ENCODE peak calls at places on chromosomes 7 and 10, in seven cellular contexts. L is transverse colon, J is suprapubic skin, K is ovary, P is HepG2, H is A549, C is sigmoid colon. N is an unnamed sample.

GRCh38 chr7:81632418-81632817 is 137.4 kb downstream of the HGF start:
- DNase-seq in J (no peak), L (no peak), H (no peak), C (no peak), P (no peak), K (no peak), N (no peak)

GRCh38 chr10:106038246-106038645 is 1126.3 kb downstream of the SORCS1 start:
- DNase-seq in P (no peak), C (no peak), H (no peak), J (no peak), K (no peak), L (no peak), N (no peak)

GRCh38 chr7:15621468-15621867 is 59.7 kb upstream of the AGMO start:
- DNase-seq in P (no peak), J (no peak), K (no peak), H (no peak), C (no peak), L (no peak), N (no peak)

GRCh38 chr7:101124376-101125056 is 2.4 kb upstream of the SERPINE1 start:
- DNase-seq in H (peak; percentile 86), P (peak; percentile 84), J (no peak), C (no peak), L (no peak), K (no peak), N (no peak)

GRCh38 chr10:78957471-78958039 is 111.2 kb upstream of the ZMIZ1 start:
- DNase-seq in P (no peak), L (no peak), J (no peak), K (no peak), H (no peak), C (no peak), N (no peak)

GRCh38 chr10:84540617-84541288 is 212.4 kb downstream of the CCSER2 start:
- DNase-seq in P (peak; percentile 47), L (peak; percentile 44), K (peak; percentile 59), J (peak; percentile 83), C (peak; percentile 81), H (peak; percentile 53), N (peak; percentile 64)

GRCh38 chr10:98235876-98236275 is 32.1 kb downstream of the LOXL4 start:
- DNase-seq in K (no peak), P (no peak), H (no peak), C (no peak), L (no peak), J (no peak), N (no peak)

GRCh38 chr7:45026984-45027773 is 27.2 kb downstream of the CCM2 start:
- DNase-seq in C (no peak), P (peak; percentile 40), L (no peak), J (no peak), H (no peak), K (no peak), N (no peak)

GRCh38 chr7:5212633-5213285 is 22.7 kb downstream of the WIPI2 start:
- DNase-seq in P (no peak), H (no peak), L (no peak), C (peak; percentile 48), J (peak; percentile 75), K (peak; percentile 9), N (no peak)

GRCh38 chr7:104271948-104272347 is 56.5 kb upstream of the LHFPL3 start:
- DNase-seq in P (peak; percentile 37), H (no peak), K (no peak), J (no peak), C (no peak), L (no peak), N (no peak)

GRCh38 chr10:102503264-102504178 is at the start of gene SUFU:
- DNase-seq in P (peak; percentile 98), J (peak; percentile 99), L (peak; percentile 99), H (peak; percentile 99), C (peak; percentile 99), K (peak; percentile 98), N (peak; percentile 99)
- TF ChIP-seq POLR2A in P (peak; percentile 94), J (peak; percentile 34), L (peak; percentile 55), H (peak; percentile 96), C (peak; percentile 12), K (no peak), N (no peak)

DNA sequence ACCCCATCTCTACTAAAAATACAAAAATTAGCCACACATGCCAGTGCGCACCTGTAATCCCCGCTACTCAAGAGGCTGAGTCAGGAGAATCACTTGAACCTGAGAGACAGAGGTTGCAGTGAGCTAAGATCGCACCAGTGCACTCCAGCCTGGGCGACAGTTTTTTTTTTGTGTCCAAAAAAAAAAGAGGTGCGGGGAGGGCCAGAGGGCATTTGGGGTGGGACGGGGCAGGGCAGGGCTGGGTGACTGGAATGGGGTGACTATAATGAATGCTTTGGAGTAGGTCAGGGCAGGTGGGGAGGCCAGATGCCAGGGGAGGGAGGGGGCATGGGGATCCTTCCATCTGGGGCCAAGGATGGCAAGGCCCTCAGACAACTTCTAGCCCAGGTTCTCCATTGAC is 23.5 kb downstream of the GTF2IRD1 start:
- DNase-seq in H (no peak), P (no peak), J (no peak), C (no peak), L (no peak), K (no peak), N (no peak)
- H3K27ac ChIP-seq in H (peak overlapping the region; percentile 93), P (no peak overlapping the region), J (peak overlapping the region; percentile 97), C (peak overlapping the region; percentile 95), L (peak overlapping the region; percentile 81), K (peak overlapping the region; percentile 91), N (peak overlapping the region; percentile 89)

GRCh38 chr7:107035446-107035845 is 9.1 kb upstream of the PRKAR2B start:
- DNase-seq in J (no peak), K (no peak), C (no peak), H (peak; percentile 59), P (no peak), L (no peak), N (no peak)
- TF ChIP-seq EP300 in J (no peak), K (no peak), C (no peak), H (no peak), P (no peak), L (no peak), N (no peak)

GRCh38 chr10:102064868-102065560 is at the start of gene HPS6:
- DNase-seq in H (peak; percentile 90), C (peak; percentile 95), K (peak; percentile 90), L (peak; percentile 95), P (peak; percentile 81), J (peak; percentile 94), N (peak; percentile 93)
- TF ChIP-seq POLR2A in H (peak; percentile 71), C (peak; percentile 48), K (peak; percentile 67), L (peak; percentile 93), P (peak; percentile 87), J (peak; percentile 68), N (no peak)

GRCh38 chr10:75186310-75186709 is 24.3 kb upstream of the VDAC2 start:
- DNase-seq in P (no peak), K (no peak), J (no peak), C (no peak), H (no peak), L (no peak), N (no peak)
- H3K27ac ChIP-seq in P (peak overlapping the region; percentile 22), K (no peak overlapping the region), J (peak overlapping the region; percentile 36), C (no peak overlapping the region), H (peak overlapping the region; percentile 90), L (no peak overlapping the region), N (no peak overlapping the region)

GRCh38 chr10:6227346-6227745 is 24.6 kb downstream of the PFKFB3 start:
- DNase-seq in P (no peak), C (no peak), L (no peak), J (no peak), H (no peak), K (no peak), N (no peak)
- TF ChIP-seq EP300 in P (no peak), C (no peak), L (no peak), J (no peak), H (no peak), K (no peak), N (no peak)

GRCh38 chr10:86664370-86665217 is 3.7 kb upstream of the LDB3 start:
- DNase-seq in J (no peak), L (no peak), P (no peak), H (no peak), C (no peak), K (no peak), N (no peak)
- TF ChIP-seq POLR2A in J (no peak), L (no peak), P (no peak), H (no peak), C (no peak), K (no peak), N (no peak)